ENCODE peak calls at places on chromosomes 12 and 14, in six cellular contexts. P is chondrocyte; K is NCI-H146; A is cortex of kidney; Y is CD4-positive, alpha-beta T cell; Q is AG04450. D is an unnamed sample.

GRCh38 chr14:65184032-65184764 is 81.9 kb upstream of the MAX start:
- DNase-seq in P (no peak), K (no peak), A (no peak), Y (no peak), Q (no peak), D (no peak)

GRCh38 chr12:51823875-51824565 is 24.5 kb downstream of the FIGNL2 start:
- DNase-seq in P (no peak), K (peak), A (no peak), Y (no peak), Q (peak), D (peak)

GRCh38 chr14:100910888-100911664 is 7.6 kb upstream of the RTL1 start:
- DNase-seq in P (peak), K (no peak), A (no peak), Y (no peak), Q (no peak), D (no peak)

GRCh38 chr14:69741055-69741454 is 25.9 kb upstream of the SRSF5 start:
- DNase-seq in P (no peak), K (no peak), A (no peak), Y (no peak), Q (no peak), D (no peak)

GRCh38 chr14:20428802-20429201 is 7.2 kb downstream of the KLHL33 start:
- DNase-seq in P (no peak), K (no peak), A (no peak), Y (no peak), Q (no peak), D (no peak)

GRCh38 chr12:88805692-88806091 is 225.4 kb upstream of the KITLG start:
- DNase-seq in P (no peak), K (no peak), A (no peak), Y (no peak), Q (no peak), D (no peak)

GRCh38 chr14:105941226-105942166 is 415.1 kb downstream of the TMEM121 start:
- DNase-seq in P (no peak), K (no peak), A (no peak), Y (no peak), Q (no peak), D (no peak)

GRCh38 chr12:122421263-122421814 is 1.1 kb downstream of the CLIP1 start:
- DNase-seq in P (no peak), K (peak), A (no peak), Y (no peak), Q (no peak), D (no peak)

GRCh38 chr14:97056086-97056485 is 258.9 kb downstream of the VRK1 start:
- DNase-seq in P (no peak), K (no peak), A (no peak), Y (no peak), Q (no peak), D (no peak)

GRCh38 chr12:88985631-88986030 is 366.7 kb downstream of the DUSP6 start:
- DNase-seq in P (no peak), K (no peak), A (no peak), Y (no peak), Q (no peak), D (no peak)

GRCh38 chr14:32682219-32682618 is 256.5 kb upstream of the NPAS3 start:
- DNase-seq in P (no peak), K (no peak), A (no peak), Y (no peak), Q (no peak), D (peak)

GRCh38 chr14:61215222-61216010 is 65.7 kb downstream of the TMEM30B start:
- DNase-seq in P (no peak), K (no peak), A (no peak), Y (no peak), Q (no peak), D (no peak)

GRCh38 chr12:57429473-57430116 is 1.2 kb downstream of the R3HDM2 start:
- DNase-seq in P (no peak), K (no peak), A (no peak), Y (no peak), Q (no peak), D (no peak)

GRCh38 chr12:59122784-59123183 is 202.5 kb upstream of the LRIG3 start:
- DNase-seq in P (no peak), K (no peak), A (no peak), Y (no peak), Q (no peak), D (no peak)

GRCh38 chr12:120175062-120175461 is 19.5 kb downstream of the GCN1 start:
- DNase-seq in P (no peak), K (no peak), A (no peak), Y (no peak), Q (no peak), D (no peak)

GRCh38 chr12:15208871-15209656 is 12.2 kb downstream of the RERG start:
- DNase-seq in P (no peak), K (no peak), A (no peak), Y (no peak), Q (no peak), D (no peak)

GRCh38 chr14:58082491-58083098 is 69.4 kb downstream of the ARMH4 start:
- DNase-seq in P (no peak), K (no peak), A (no peak), Y (no peak), Q (peak), D (no peak)

GRCh38 chr14:20799955-20800544 is 2.6 kb downstream of the RNASE1 start:
- DNase-seq in P (no peak), K (no peak), A (no peak), Y (no peak), Q (no peak), D (no peak)

GRCh38 chr14:104574978-104575377 is 4.6 kb upstream of the C14orf180 start:
- DNase-seq in P (no peak), K (no peak), A (no peak), Y (no peak), Q (no peak), D (no peak)